ENCODE peak calls at places on chromosomes 11 and 22, in five cellular contexts. P is osteoblast, D is keratinocyte, L is fibroblast of lung, N is H9. H is an unnamed sample.

GRCh38 chr11:116557261-116557660 is 215.5 kb downstream of the BUD13 start:
- DNase-seq in P (no peak), D (no peak), L (no peak), N (no peak), H (no peak)

GRCh38 chr22:38398609-38399401 is 56.2 kb downstream of the KCNJ4 start:
- DNase-seq in P (peak; percentile 96), D (no peak), L (peak; percentile 73), N (peak; percentile 92), H (peak; percentile 50)

GRCh38 chr11:69187540-69188065 is 31.9 kb downstream of the SMIM38 start:
- DNase-seq in P (peak; percentile 44), D (no peak), L (no peak), N (no peak), H (no peak)

GRCh38 chr11:128879817-128880216 is 11.3 kb upstream of the KCNJ5 start:
- DNase-seq in P (no peak), D (no peak), L (no peak), N (no peak), H (no peak)

GRCh38 chr11:113957016-113957415 is 17.9 kb upstream of the HTR3A start:
- DNase-seq in P (no peak), D (no peak), L (no peak), N (no peak), H (no peak)

GRCh38 chr11:78365381-78365792 is 52.2 kb downstream of the GAB2 start:
- DNase-seq in P (no peak), D (peak; percentile 21), L (no peak), N (peak; percentile 86), H (peak; percentile 95)

GRCh38 chr11:75763846-75764245 is 4.7 kb upstream of the DGAT2 start:
- DNase-seq in P (no peak), D (no peak), L (no peak), N (no peak), H (no peak)

GRCh38 chr22:33513388-33514336 is 406.6 kb downstream of the LARGE1 start:
- DNase-seq in P (peak; percentile 48), D (no peak), L (peak; percentile 44), N (no peak), H (no peak)

GRCh38 chr22:49885881-49886280 is 32.2 kb downstream of the ZBED4 start:
- DNase-seq in P (no peak), D (no peak), L (no peak), N (no peak), H (no peak)

GRCh38 chr22:40116496-40117200 is 61.1 kb upstream of the TNRC6B start:
- DNase-seq in P (no peak), D (no peak), L (no peak), N (no peak), H (no peak)

GRCh38 chr11:18588297-18589252 is at the start of gene UEVLD:
- DNase-seq in P (peak; percentile 98), D (peak; percentile 38), L (peak; percentile 92), N (peak; percentile 90), H (peak; percentile 93)

GRCh38 chr11:8871283-8871775 is 39.7 kb upstream of the AKIP1 start:
- DNase-seq in P (peak; percentile 94), D (no peak), L (peak; percentile 96), N (no peak), H (peak; percentile 20)

GRCh38 chr11:117859061-117859460 is 17.4 kb downstream of the FXYD6 start:
- DNase-seq in P (no peak), D (no peak), L (no peak), N (no peak), H (no peak)

GRCh38 chr22:28989484-28989883 is 72.1 kb downstream of the C22orf31 start:
- DNase-seq in P (peak; percentile 74), D (no peak), L (no peak), N (no peak), H (no peak)

GRCh38 chr11:119023741-119024140 is 5.2 kb downstream of the TRAPPC4 start:
- DNase-seq in P (no peak), D (no peak), L (no peak), N (no peak), H (peak; percentile 50)
- H4K20me1 ChIP-seq in P (peaks cover 17% of the 10 kb centered on the region), D (no peaks in the 10 kb centered on the region), L (no peaks in the 10 kb centered on the region), N (no peaks in the 10 kb centered on the region), H (peaks cover 7% of the 10 kb centered on the region)

GRCh38 chr11:11243258-11243789 is 109.7 kb downstream of the CSNK2A3 start:
- DNase-seq in P (no peak), D (no peak), L (no peak), N (no peak), H (no peak)
- TF ChIP-seq CTCF in P (no peak), D (no peak), L (no peak), N (no peak), H (no peak)

GRCh38 chr11:59654893-59655292 is 13.9 kb downstream of the PATL1 start:
- DNase-seq in P (no peak), D (no peak), L (no peak), N (no peak), H (no peak)

GRCh38 chr11:59659981-59660380 is 8.9 kb downstream of the PATL1 start:
- DNase-seq in P (no peak), D (no peak), L (no peak), N (no peak), H (no peak)

GRCh38 chr11:59658036-59658435 is 10.8 kb downstream of the PATL1 start:
- DNase-seq in P (no peak), D (no peak), L (no peak), N (no peak), H (no peak)

DNA sequence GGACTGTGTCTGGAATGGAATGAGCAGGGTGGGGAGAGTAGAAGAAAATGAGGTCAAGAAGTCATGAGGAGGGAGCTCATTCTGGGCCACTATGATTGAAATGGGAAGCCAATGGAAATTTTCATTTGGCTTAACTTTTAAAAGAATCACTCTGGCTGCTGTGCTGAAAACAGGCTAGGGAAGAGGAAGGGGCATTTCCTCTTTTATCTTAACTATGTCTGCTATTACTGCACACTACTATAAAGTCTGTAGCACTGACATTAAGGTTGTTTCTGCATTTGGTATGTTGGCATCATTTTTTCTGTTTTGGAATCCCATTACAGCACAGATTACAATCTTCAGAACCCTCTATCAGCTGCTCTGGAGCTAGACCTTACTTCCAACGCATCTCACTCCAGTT is 8.2 kb downstream of the PATL1 start:
- DNase-seq in P (no peak), D (no peak), L (no peak), N (no peak), H (no peak)
- H4K20me1 ChIP-seq in P (no peaks in the 10 kb centered on the region), D (no peaks in the 10 kb centered on the region), L (peaks cover 1% of the 10 kb centered on the region), N (no peaks in the 10 kb centered on the region), H (peaks cover 25% of the 10 kb centered on the region)

GRCh38 chr11:97409141-97409540 is 1019.3 kb downstream of the JRKL start:
- DNase-seq in P (no peak), D (no peak), L (no peak), N (no peak), H (no peak)

GRCh38 chr11:97419729-97420128 is 1029.9 kb downstream of the JRKL start:
- DNase-seq in P (no peak), D (no peak), L (no peak), N (no peak), H (no peak)

GRCh38 chr11:97414801-97415200 is 1025.0 kb downstream of the JRKL start:
- DNase-seq in P (no peak), D (no peak), L (no peak), N (no peak), H (no peak)
- TF ChIP-seq CTCF in P (no peak), D (no peak), L (no peak), N (no peak), H (no peak)

GRCh38 chr11:122758361-122758760 is 79.9 kb upstream of the CRTAM start:
- DNase-seq in P (no peak), D (no peak), L (peak; percentile 33), N (no peak), H (no peak)
- H4K20me1 ChIP-seq in P (peaks cover 13% of the 10 kb centered on the region), D (no peaks in the 10 kb centered on the region), L (no peaks in the 10 kb centered on the region), N (peaks cover 2% of the 10 kb centered on the region), H (peaks cover 11% of the 10 kb centered on the region)

DNA sequence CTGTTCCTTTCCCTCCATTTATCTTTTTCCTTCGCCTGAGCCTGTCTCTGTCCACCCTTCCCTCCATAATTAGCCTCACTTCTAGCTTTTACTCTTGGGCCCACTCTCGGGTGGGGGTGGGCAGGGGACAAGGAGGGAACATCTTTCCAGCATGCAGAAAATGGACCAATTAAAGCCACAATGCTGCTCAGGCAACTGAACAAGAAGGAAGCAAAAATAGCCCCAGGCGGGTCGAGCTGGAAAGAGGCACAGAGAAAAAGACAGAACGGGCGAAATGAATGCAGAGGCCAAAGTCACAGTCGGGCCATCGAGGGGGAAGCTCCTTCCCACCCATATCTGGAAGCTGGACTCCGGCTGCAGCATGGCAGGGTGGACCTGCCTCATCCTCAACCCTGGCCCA is 58.7 kb upstream of the PRDM11 start:
- DNase-seq in P (no peak), D (no peak), L (no peak), N (no peak), H (no peak)
- TF ChIP-seq CTCF in P (no peak), D (no peak), L (no peak), N (no peak), H (no peak)

GRCh38 chr11:46836431-46836830 is 9.6 kb downstream of the CKAP5 start:
- DNase-seq in P (no peak), D (no peak), L (no peak), N (no peak), H (no peak)

GRCh38 chr11:46838501-46838900 is 7.6 kb downstream of the CKAP5 start:
- DNase-seq in P (no peak), D (no peak), L (no peak), N (no peak), H (no peak)

GRCh38 chr11:46832511-46833214 is 13.4 kb downstream of the CKAP5 start:
- DNase-seq in P (no peak), D (no peak), L (no peak), N (no peak), H (no peak)

GRCh38 chr11:46837860-46838259 is 8.2 kb downstream of the CKAP5 start:
- DNase-seq in P (no peak), D (no peak), L (no peak), N (no peak), H (no peak)
- H4K20me1 ChIP-seq in P (peaks cover 3% of the 10 kb centered on the region), D (peaks cover 7% of the 10 kb centered on the region), L (no peaks in the 10 kb centered on the region), N (no peaks in the 10 kb centered on the region), H (peaks cover 48% of the 10 kb centered on the region)

GRCh38 chr11:67040147-67040546 is 16.5 kb upstream of the RHOD start:
- DNase-seq in P (peak; percentile 64), D (no peak), L (no peak), N (no peak), H (no peak)
- TF ChIP-seq CTCF in P (no peak), D (no peak), L (no peak), N (peak; percentile 23), H (no peak)

DNA sequence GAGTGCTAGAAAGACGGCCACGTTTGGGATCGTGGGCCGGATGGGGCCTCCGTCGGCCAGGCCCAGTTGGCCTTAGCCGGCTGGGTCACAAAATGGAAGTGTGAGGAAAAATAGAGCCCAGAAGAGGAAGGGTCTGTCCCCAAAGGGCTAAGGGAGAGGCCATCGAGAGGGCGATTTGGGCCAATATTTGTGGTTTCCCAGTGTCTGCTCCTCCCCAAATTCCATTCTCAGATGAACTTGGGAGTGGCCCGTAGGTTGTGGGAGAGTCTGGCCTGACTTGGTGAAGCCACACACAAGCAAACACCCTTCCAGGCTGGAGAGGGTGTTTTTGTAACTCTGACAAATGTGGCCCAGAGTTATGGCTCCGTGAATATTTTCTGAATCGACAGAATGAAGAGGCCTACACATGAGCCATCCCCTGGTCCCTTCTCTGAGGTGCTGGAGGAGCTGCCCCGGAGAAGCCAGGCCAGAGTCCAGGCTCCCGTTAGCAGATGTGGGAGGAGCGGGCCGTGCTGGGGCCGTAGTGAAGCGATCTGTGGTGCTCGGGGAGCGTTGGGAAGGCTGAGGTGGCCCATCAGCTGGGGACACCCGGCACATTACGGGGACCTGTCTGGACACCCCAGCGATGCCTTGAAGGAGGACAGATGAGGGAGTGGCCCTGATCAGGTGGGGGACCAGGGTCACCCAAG is 73.5 kb upstream of the PPARA start:
- DNase-seq in P (peak; percentile 95), D (no peak), L (peak; percentile 81), N (no peak), H (peak; percentile 56)
- H4K20me1 ChIP-seq in P (peaks cover 83% of the 10 kb centered on the region), D (peaks cover 10% of the 10 kb centered on the region), L (no peaks in the 10 kb centered on the region), N (no peaks in the 10 kb centered on the region), H (peaks cover 15% of the 10 kb centered on the region)

H was measured in PC-9.